ENCODE peak calls at places on chromosome 19, in four cellular contexts. U, Z, R and X are unnamed samples.
A peak's percentile ranks its signal among the peaks of the same experiment; 100 is the strongest.

GRCh38 chr19:17458970-17459369 is 1.8 kb downstream of the NXNL1 start:
- DNase-seq in U (no peak), R (no peak), Z (no peak), X (no peak)

GRCh38 chr19:29420065-29420464 is 105.7 kb upstream of the VSTM2B start:
- DNase-seq in Z (no peak), R (no peak), U (no peak), X (no peak)

GRCh38 chr19:35901055-35901644 is 810 bp upstream of the NFKBID start:
- DNase-seq in Z (no peak), U (no peak), R (no peak), X (no peak)

GRCh38 chr19:10417598-10418280 is 2.6 kb upstream of the PDE4A start:
- DNase-seq in Z (no peak), U (peak; percentile 40), R (no peak), X (no peak)

GRCh38 chr19:7512400-7512851 is 3.5 kb upstream of the ZNF358 start:
- DNase-seq in U (peak; percentile 71), R (no peak), Z (no peak), X (no peak)

GRCh38 chr19:5113101-5113557 is 144.2 kb downstream of the KDM4B start:
- DNase-seq in Z (no peak), R (no peak), U (no peak), X (no peak)

GRCh38 chr19:12995596-12996541 is 594 bp downstream of the NFIX start:
- DNase-seq in Z (no peak), R (no peak), U (peak; percentile 79), X (no peak)

GRCh38 chr19:55491546-55492360 is 3.5 kb downstream of the SSC5D start:
- DNase-seq in Z (no peak), U (no peak), R (no peak), X (no peak)

GRCh38 chr19:10603873-10604459 is 16.9 kb upstream of the AP1M2 start:
- DNase-seq in R (no peak), Z (no peak), U (no peak), X (no peak)

GRCh38 chr19:29812080-29812880 is 489 bp downstream of the CCNE1 start:
- DNase-seq in R (no peak), U (peak; percentile 28), Z (no peak), X (no peak)

GRCh38 chr19:40363128-40363527 is 14.6 kb downstream of the PLD3 start:
- DNase-seq in Z (no peak), U (peak; percentile 61), R (no peak), X (no peak)

GRCh38 chr19:11025445-11025844 is 63.8 kb upstream of the LDLR start:
- DNase-seq in Z (no peak), R (no peak), U (no peak), X (no peak)

GRCh38 chr19:35476149-35476548 is 14.1 kb downstream of the KRTDAP start:
- DNase-seq in Z (peak; percentile 16), R (no peak), U (peak; percentile 49), X (no peak)

DNA sequence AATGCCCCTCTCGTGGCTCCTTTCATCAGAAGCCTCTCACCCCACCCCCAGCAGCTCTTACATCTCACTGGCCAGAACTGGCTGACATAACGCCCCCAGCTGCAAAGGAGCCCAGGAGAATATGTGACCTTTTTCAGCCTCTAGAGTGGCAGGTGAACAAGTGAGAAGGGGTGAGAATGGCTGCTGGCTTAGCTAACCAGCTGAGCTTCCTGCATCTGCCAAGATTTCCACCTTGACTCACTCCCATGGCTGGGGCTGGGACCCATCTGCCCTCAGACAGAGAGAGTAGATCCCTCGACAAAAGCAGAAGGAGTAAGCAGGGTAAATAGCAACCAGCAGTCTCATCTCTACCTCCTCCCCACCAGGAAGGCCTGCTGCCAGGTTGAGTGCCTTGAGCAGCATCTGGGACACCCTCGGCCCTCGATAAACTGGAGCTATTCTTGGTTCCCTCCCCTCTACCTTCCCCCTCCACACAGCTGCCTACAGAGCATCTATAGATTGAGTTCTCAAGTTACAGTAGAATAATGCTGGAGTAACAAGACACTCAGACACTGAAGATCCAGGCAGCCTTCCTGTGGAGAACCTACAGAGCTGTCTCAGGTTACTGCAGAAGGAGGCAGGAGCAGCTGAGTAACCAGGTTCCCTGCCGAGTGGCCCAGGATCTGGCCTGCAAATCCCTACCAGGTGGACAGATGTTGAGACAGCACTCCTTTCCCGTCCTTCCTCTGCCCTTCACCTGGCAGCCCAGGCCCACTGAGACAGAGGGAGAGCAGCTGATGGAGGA is 15.5 kb downstream of the KASH5 start:
- DNase-seq in Z (no peak), U (no peak), R (no peak), X (no peak)
- TF ChIP-seq TCF7L2 in Z (no peak), U (no peak), R (no peak), X (no peak)

GRCh38 chr19:42064432-42064831 is 5.6 kb downstream of the GRIK5 start:
- DNase-seq in Z (no peak), U (no peak), R (no peak), X (no peak)

GRCh38 chr19:42067315-42067888 is 2.6 kb downstream of the GRIK5 start:
- DNase-seq in R (no peak), Z (no peak), U (no peak), X (no peak)

GRCh38 chr19:42065511-42065910 is 4.5 kb downstream of the GRIK5 start:
- DNase-seq in Z (no peak), U (no peak), R (no peak), X (no peak)

GRCh38 chr19:42065051-42065450 is 5.0 kb downstream of the GRIK5 start:
- DNase-seq in R (no peak), U (no peak), Z (no peak), X (no peak)

DNA sequence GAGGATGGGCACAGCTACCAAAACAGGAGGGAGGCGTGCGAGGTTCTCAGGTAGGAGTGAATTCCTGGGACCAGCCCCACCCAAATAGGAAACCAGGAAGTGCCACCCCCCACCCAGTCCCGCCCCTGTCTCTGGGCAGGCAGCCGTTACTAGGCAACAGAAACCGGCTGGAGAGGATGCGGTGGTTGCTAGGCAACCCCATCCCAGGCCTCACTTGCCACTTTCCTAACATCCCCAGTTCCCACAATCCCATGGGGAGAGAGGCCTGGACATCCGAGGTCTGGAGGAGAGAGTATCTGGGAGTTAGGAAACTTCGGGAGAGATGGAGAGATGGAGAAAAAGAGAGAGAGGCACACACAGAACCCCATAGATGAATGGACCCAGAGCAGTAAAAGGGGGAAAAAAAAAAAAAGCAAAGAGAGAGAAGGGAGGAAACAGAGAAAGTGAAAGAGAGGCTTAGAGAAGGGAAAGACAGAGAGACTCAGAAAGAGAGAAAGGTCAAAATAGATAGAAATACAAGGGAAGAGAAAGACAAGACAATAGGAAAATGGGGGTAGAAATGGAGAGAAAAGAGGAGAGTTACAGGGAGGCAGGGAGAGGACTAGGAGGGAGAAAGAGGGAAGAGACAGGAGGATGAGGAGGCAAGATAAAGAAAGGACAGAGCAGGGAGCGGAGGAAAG is 3.8 kb downstream of the GRIK5 start:
- DNase-seq in Z (no peak), R (no peak), U (peak; percentile 75), X (no peak)
- TF ChIP-seq TCF7L2 in Z (no peak), R (no peak), U (no peak), X (no peak)

GRCh38 chr19:3671680-3672574 is 28.3 kb downstream of the PIP5K1C start:
- DNase-seq in U (peak; percentile 67), Z (no peak), R (no peak), X (no peak)

GRCh38 chr19:3669616-3670257 is 30.5 kb downstream of the PIP5K1C start:
- DNase-seq in U (no peak), Z (no peak), R (no peak), X (no peak)

GRCh38 chr19:3672575-3672948 is 27.7 kb downstream of the PIP5K1C start:
- DNase-seq in Z (no peak), R (no peak), U (no peak), X (no peak)

GRCh38 chr19:3670258-3670795 is 29.9 kb downstream of the PIP5K1C start:
- DNase-seq in U (peak; percentile 87), R (no peak), Z (no peak), X (no peak)

GRCh38 chr19:3670796-3671679 is 29.2 kb downstream of the PIP5K1C start:
- DNase-seq in Z (no peak), R (no peak), U (peak; percentile 89), X (no peak)
- TF ChIP-seq TCF7L2 in Z (no peak), R (no peak), U (no peak), X (no peak)

GRCh38 chr19:15122331-15123030 is 15.3 kb downstream of the SYDE1 start:
- DNase-seq in R (no peak), Z (no peak), U (no peak), X (no peak)
- TF ChIP-seq TCF7L2 in R (no peak), Z (no peak), U (no peak), X (no peak)

DNA sequence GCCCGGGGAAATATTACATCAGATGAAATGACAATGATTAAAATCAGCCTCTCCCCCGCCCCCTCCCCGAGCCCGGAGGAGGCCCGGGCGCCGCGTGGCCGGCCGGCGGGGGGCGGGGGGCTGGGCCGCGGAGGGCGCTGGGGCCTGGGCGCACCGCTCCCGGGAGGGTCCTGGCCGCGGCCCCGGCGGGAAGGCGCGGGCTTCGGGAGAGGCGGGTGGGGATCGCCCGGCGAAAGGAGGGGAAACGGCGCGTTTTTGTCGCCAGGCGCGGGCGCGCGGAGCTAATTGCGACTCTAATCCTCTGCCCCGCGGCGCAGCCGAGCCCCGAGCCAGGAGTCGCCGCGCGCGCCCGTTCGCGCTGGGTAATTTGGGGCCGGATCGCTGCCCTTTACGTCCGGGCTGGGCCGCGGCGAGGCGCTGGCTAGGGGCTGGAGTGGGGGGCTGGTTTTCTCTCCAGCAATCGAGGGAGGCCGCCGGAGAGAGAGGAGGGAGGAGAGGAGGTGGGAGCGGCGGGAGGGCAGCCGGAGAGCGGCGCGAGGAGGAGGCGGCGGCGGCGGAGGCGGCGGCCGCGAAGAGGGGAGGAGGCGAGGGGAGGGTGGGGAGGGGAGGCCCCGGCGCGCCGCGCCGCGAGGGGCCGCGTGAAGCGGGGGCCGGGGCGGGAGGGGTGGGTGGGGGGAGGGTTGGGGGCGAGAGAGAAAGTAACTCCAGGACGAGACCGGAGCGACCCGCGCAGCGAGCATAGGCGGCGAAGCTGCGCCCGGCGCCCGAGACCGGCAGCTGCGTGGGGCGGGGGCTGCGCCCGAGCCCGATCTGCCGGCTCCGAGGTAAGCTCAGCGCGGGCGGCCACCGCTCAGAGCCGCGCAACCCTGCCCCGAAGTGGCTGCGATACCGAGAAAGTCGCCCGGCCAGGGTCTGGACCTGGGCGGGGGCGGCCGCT is at the start of gene KCTD15:
- DNase-seq in U (peak; percentile 75), R (no peak), Z (no peak), X (no peak)
- TF ChIP-seq TCF7L2 in U (no peak), R (no peak), Z (no peak), X (peak; percentile 1)

GRCh38 chr19:18996796-18997394 is 36.4 kb downstream of the SUGP2 start:
- DNase-seq in U (no peak), Z (no peak), R (no peak), X (no peak)

GRCh38 chr19:18998276-18998675 is 35.0 kb downstream of the SUGP2 start:
- DNase-seq in U (no peak), R (no peak), Z (no peak), X (no peak)

GRCh38 chr19:18999016-18999758 is 34.1 kb downstream of the SUGP2 start:
- DNase-seq in U (no peak), Z (no peak), R (no peak), X (no peak)

GRCh38 chr19:18996351-18996750 is 37.0 kb downstream of the SUGP2 start:
- DNase-seq in R (no peak), Z (no peak), U (no peak), X (no peak)

GRCh38 chr19:18999896-19000620 is 33.3 kb downstream of the SUGP2 start:
- DNase-seq in Z (no peak), R (no peak), U (no peak), X (no peak)
- TF ChIP-seq TCF7L2 in Z (no peak), R (no peak), U (no peak), X (no peak)